ENCODE peak calls at places on chromosome 4, in four cellular contexts. K is fibroblast of pulmonary artery, R is osteoblast, Y is tibial artery. O is an unnamed sample.

GRCh38 chr4:38078590-38079381 is 118.6 kb downstream of the PTTG2 start:
- DNase-seq in K (peak; percentile 89), R (no peak), Y (no peak), O (no peak)

GRCh38 chr4:17265653-17266052 is 246.2 kb downstream of the QDPR start:
- DNase-seq in K (no peak), R (no peak), Y (no peak), O (no peak)

GRCh38 chr4:107619731-107620130 is 100.3 kb downstream of the PAPSS1 start:
- DNase-seq in K (no peak), R (no peak), Y (no peak), O (no peak)

GRCh38 chr4:56050584-56050983 is 101.8 kb downstream of the CEP135 start:
- DNase-seq in K (no peak), R (no peak), Y (no peak), O (no peak)

GRCh38 chr4:6658635-6659075 is 18.2 kb downstream of the MRFAP1 start:
- DNase-seq in K (peak; percentile 26), R (no peak), Y (peak; percentile 39), O (peak; percentile 53)

GRCh38 chr4:153465583-153465921 is 608 bp upstream of the TMEM131L start:
- DNase-seq in K (peak; percentile 68), R (peak; percentile 95), Y (peak; percentile 61), O (peak; percentile 51)

GRCh38 chr4:75745192-75745591 is 20.8 kb downstream of the USO1 start:
- DNase-seq in K (peak; percentile 83), R (peak; percentile 43), Y (no peak), O (no peak)

GRCh38 chr4:41507292-41507933 is 30.5 kb upstream of the LIMCH1 start:
- DNase-seq in K (peak; percentile 51), R (no peak), Y (no peak), O (no peak)

GRCh38 chr4:81504685-81505598 is 33.2 kb upstream of the RASGEF1B start:
- DNase-seq in K (no peak), R (no peak), Y (peak; percentile 84), O (peak; percentile 65)

GRCh38 chr4:151325320-151326246 is at the start of gene SH3D19:
- DNase-seq in K (peak; percentile 81), R (peak; percentile 90), Y (peak; percentile 60), O (peak; percentile 76)

GRCh38 chr4:108377021-108377420 is 208.3 kb upstream of the LEF1 start:
- DNase-seq in K (no peak), R (no peak), Y (no peak), O (no peak)

GRCh38 chr4:10032625-10033024 is 11.3 kb upstream of the SLC2A9 start:
- DNase-seq in K (peak; percentile 91), R (peak; percentile 71), Y (no peak), O (no peak)

GRCh38 chr4:144584428-144584827 is 61.5 kb upstream of the HHIP start:
- DNase-seq in K (no peak), R (no peak), Y (no peak), O (no peak)

GRCh38 chr4:161702287-161702686 is 461.5 kb downstream of the FSTL5 start:
- DNase-seq in K (no peak), R (no peak), Y (no peak), O (no peak)

GRCh38 chr4:68021185-68021584 is 57.9 kb upstream of the TMPRSS11A start:
- DNase-seq in K (peak; percentile 0), R (no peak), Y (no peak), O (no peak)

GRCh38 chr4:113837397-113837796 is 75.9 kb upstream of the CAMK2D start:
- DNase-seq in K (peak; percentile 89), R (peak; percentile 51), Y (no peak), O (no peak)

GRCh38 chr4:73870260-73870659 is 1.1 kb downstream of the CXCL1 start:
- DNase-seq in K (peak; percentile 75), R (no peak), Y (no peak), O (no peak)

GRCh38 chr4:128521634-128522253 is 234.1 kb upstream of the PGRMC2 start:
- DNase-seq in K (peak; percentile 74), R (no peak), Y (no peak), O (no peak)

GRCh38 chr4:3286335-3287175 is 6.3 kb upstream of the RGS12 start:
- DNase-seq in K (peak; percentile 14), R (peak; percentile 55), Y (peak; percentile 13), O (no peak)

GRCh38 chr4:124282301-124282898 is 430.1 kb downstream of the ANKRD50 start:
- DNase-seq in K (no peak), R (no peak), Y (no peak), O (no peak)

GRCh38 chr4:169159614-169160013 is 111.1 kb downstream of the SH3RF1 start:
- DNase-seq in K (peak; percentile 84), R (no peak), Y (no peak), O (no peak)

GRCh38 chr4:132427125-132427524 is 722.0 kb upstream of the PCDH10 start:
- DNase-seq in K (no peak), R (no peak), Y (no peak), O (no peak)

GRCh38 chr4:20809796-20810195 is 109.5 kb downstream of the PACRGL start:
- DNase-seq in K (no peak), R (no peak), Y (no peak), O (no peak)

GRCh38 chr4:181968371-181968770 is 274.8 kb upstream of the TENM3 start:
- DNase-seq in K (peak; percentile 49), R (peak; percentile 84), Y (no peak), O (no peak)

GRCh38 chr4:16695896-16696295 is 202.5 kb downstream of the LDB2 start:
- DNase-seq in K (no peak), R (no peak), Y (no peak), O (no peak)

GRCh38 chr4:133483600-133484246 is 334.6 kb downstream of the PCDH10 start:
- DNase-seq in K (peak; percentile 70), R (no peak), Y (no peak), O (no peak)
- TF ChIP-seq CTCF in K (peak; percentile 70), R (peak; percentile 46), Y (no peak), O (peak; percentile 20)

DNA sequence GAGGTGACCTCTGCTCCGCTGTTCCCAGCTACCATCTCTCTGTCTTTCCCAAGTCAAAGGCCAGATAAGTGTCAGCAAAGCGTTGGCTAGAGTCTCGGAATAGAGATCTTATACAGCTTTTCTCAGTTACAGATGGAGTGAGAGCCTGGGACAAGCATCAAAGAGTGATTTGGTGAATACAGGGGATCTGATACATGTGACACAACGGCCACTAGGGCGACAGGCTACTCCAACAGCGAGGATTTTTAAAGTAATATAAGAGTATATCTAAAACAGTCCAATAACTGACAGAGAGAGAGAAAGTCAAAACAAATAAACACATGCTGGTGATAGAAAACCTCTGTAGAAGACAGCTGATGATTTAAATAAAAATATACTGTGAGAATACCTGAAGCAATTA is 433.1 kb upstream of the SMIM31 start:
- DNase-seq in K (no peak), R (no peak), Y (no peak), O (no peak)
- TF ChIP-seq CTCF in K (no peak), R (no peak), Y (no peak), O (no peak)

DNA sequence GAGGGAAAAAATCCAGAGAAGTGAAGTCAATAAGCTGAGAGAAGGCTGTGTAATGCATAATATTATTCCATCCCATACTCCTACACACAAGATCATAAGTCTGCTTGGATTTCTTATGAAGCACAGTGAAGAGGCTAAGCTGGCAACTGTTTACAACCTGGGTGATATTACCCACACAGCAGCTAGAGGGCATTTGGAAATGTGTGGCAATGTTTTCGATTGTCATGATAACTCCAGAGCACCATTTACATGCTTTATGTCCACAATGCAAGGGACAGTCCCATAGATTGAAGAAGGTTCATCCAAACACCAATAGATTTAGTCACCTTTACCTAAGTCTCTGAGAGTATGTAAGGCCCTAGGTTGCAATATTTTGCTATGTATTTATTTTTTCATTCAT is 412.2 kb downstream of the PPP3CA start:
- DNase-seq in K (peak; percentile 13), R (no peak), Y (no peak), O (no peak)
- TF ChIP-seq CTCF in K (peak; percentile 35), R (peak; percentile 47), Y (no peak), O (peak; percentile 37)

GRCh38 chr4:4384837-4385236 is 2.1 kb upstream of the NSG1 start:
- DNase-seq in K (peak; percentile 54), R (no peak), Y (no peak), O (no peak)
- TF ChIP-seq CTCF in K (peak; percentile 59), R (peak; percentile 23), Y (no peak), O (no peak)

GRCh38 chr4:8761824-8762205 is 109.8 kb downstream of the HMX1 start:
- DNase-seq in K (no peak), R (peak; percentile 21), Y (peak; percentile 7), O (no peak)

GRCh38 chr4:8761167-8761823 is 110.3 kb downstream of the HMX1 start:
- DNase-seq in K (no peak), R (peak; percentile 67), Y (peak; percentile 10), O (no peak)

GRCh38 chr4:8762356-8762755 is 109.3 kb downstream of the HMX1 start:
- DNase-seq in K (no peak), R (peak; percentile 75), Y (peak; percentile 13), O (no peak)

GRCh38 chr4:8759987-8760386 is 111.7 kb downstream of the HMX1 start:
- DNase-seq in K (no peak), R (peak; percentile 1), Y (peak; percentile 2), O (no peak)

DNA sequence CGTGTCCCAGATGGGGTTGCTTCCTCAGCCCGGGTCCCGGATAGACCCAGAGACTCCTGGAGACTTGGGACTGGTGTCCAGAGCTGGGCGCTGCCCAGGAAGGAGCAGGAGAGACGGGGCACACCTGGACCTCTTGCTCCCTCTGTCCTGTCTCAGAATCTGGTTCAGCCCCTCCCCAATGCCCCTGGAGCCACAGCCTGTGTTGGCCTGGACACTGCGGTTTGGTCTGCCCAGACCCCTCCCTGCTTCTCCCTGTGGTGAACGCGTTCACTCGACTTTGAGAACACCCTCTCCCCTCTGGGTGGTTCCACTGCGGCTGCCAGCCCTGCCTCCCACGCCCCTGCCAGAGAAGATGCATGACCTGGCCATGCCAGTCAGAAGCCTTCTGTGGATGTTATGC is 111.1 kb downstream of the HMX1 start:
- DNase-seq in K (no peak), R (peak; percentile 41), Y (peak; percentile 13), O (no peak)
- TF ChIP-seq CTCF in K (no peak), R (no peak), Y (no peak), O (no peak)

DNA sequence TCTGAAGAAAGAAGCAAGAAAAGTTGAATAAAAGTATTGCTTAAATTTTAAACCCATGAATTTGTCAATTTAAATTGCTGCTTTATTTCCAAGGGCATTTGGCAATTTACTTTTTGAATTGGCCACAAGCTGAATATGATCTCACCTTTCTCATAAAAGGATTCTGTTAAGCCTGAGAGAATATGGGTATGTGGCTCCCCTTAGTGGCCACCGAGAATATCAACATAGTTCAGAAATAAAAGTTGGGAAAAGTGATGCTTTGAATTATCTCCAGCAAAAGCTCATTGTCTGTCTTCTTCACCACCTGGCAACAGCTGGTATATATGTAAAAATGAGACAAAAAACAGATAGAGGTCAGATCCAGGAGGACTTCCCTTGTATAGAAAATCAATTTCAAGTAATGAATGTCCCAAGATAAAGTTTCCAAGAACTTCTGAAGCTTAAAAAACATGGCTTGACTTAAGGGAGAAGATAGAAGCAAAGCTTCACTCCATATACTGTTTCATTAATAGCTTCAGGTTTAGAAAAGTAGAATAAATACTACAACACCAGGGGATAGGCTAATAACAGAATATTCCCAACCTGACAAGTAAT is 290.7 kb upstream of the FAM241A start:
- DNase-seq in K (peak; percentile 59), R (no peak), Y (no peak), O (no peak)
- TF ChIP-seq CTCF in K (peak; percentile 68), R (peak; percentile 59), Y (peak; percentile 60), O (peak; percentile 56)

GRCh38 chr4:183157215-183157614 is 58.2 kb downstream of the WWC2 start:
- DNase-seq in K (no peak), R (peak; percentile 3), Y (no peak), O (no peak)
- TF ChIP-seq CTCF in K (peak; percentile 9), R (peak; percentile 10), Y (no peak), O (peak; percentile 41)

O was measured in left ventricle myocardium inferior.